ENCODE peak calls at places on chromosome 18, in seven cellular contexts. W is HCT116; E is GM06990; X is CD4-positive, alpha-beta T cell; U is OCI-LY7; Y is stimulated activated CD8-positive, alpha-beta memory T cell treated with anti-CD3 and anti-CD28 coated beads, Interleukin-15, amount 100 ng/mL, for 24 hours; N is aorta. B is an unnamed sample.

GRCh38 chr18:21298351-21298750 is 56.3 kb downstream of the GREB1L start:
- DNase-seq in E (no peak), U (no peak), Y (no peak), X (no peak), W (no peak), N (no peak), B (no peak)

GRCh38 chr18:76838182-76838581 is 15.8 kb downstream of the ZNF236 start:
- DNase-seq in X (no peak), U (no peak), N (no peak), Y (no peak), W (no peak), E (no peak), B (peak; percentile 45)

GRCh38 chr18:76667603-76668002 is 154.8 kb upstream of the ZNF236 start:
- DNase-seq in W (no peak), X (no peak), U (no peak), E (no peak), N (no peak), Y (no peak), B (no peak)

GRCh38 chr18:67783215-67783946 is 266.9 kb upstream of the DSEL start:
- DNase-seq in W (no peak), Y (no peak), U (no peak), X (no peak), E (no peak), N (no peak), B (no peak)

GRCh38 chr18:45976581-45977373 is 9.6 kb upstream of the EPG5 start:
- DNase-seq in X (no peak), Y (no peak), W (no peak), U (no peak), E (no peak), N (no peak), B (no peak)

GRCh38 chr18:59328683-59329082 is 10.2 kb upstream of the CPLX4 start:
- DNase-seq in E (no peak), X (no peak), Y (no peak), U (no peak), N (no peak), W (no peak), B (no peak)

GRCh38 chr18:55195863-55196262 is 236.6 kb upstream of the CCDC68 start:
- DNase-seq in X (no peak), E (no peak), W (no peak), Y (no peak), U (no peak), N (no peak), B (no peak)

GRCh38 chr18:54647176-54647575 is 56.1 kb downstream of the DYNAP start:
- DNase-seq in U (peak; percentile 31), W (peak; percentile 34), E (no peak), X (no peak), Y (no peak), N (no peak), B (no peak)

GRCh38 chr18:57148263-57148662 is 1.4 kb downstream of the BOD1L2 start:
- DNase-seq in Y (no peak), X (no peak), E (peak; percentile 24), W (no peak), U (no peak), N (no peak), B (no peak)

GRCh38 chr18:39173022-39173421 is 1607.4 kb upstream of the CELF4 start:
- DNase-seq in X (no peak), W (peak; percentile 12), U (no peak), Y (no peak), N (no peak), E (no peak), B (no peak)

GRCh38 chr18:48129621-48130082 is 199.2 kb upstream of the SMAD2 start:
- DNase-seq in X (no peak), N (no peak), E (no peak), W (no peak), U (no peak), Y (no peak), B (no peak)

GRCh38 chr18:24500766-24501165 is 40.3 kb downstream of the HRH4 start:
- DNase-seq in E (no peak), Y (no peak), N (no peak), U (no peak), W (no peak), X (no peak), B (no peak)

GRCh38 chr18:25055076-25055475 is 296.9 kb downstream of the ZNF521 start:
- DNase-seq in X (no peak), U (no peak), W (no peak), Y (no peak), N (no peak), E (no peak), B (no peak)

GRCh38 chr18:46155652-46156051 is 51.5 kb downstream of the HAUS1 start:
- DNase-seq in U (no peak), Y (no peak), E (no peak), N (no peak), X (no peak), W (no peak), B (no peak)

GRCh38 chr18:34494359-34494696 is 215.8 kb upstream of the DTNA start:
- DNase-seq in X (no peak), U (no peak), N (peak; percentile 72), Y (no peak), E (no peak), W (no peak), B (no peak)

GRCh38 chr18:74116628-74117554 is 30.7 kb downstream of the FBXO15 start:
- DNase-seq in W (peak; percentile 8), E (no peak), N (no peak), Y (no peak), X (no peak), U (peak; percentile 41), B (no peak)

B was measured in D721Med.